ENCODE peak calls at places on chromosomes 6 and 20, in four cellular contexts. One of them, this sample, is unnamed.

GRCh38 chr6:2916354-2916925 is 13.3 kb upstream of the SERPINB9 start:
- DNase-seq in HCT116: no peak
- DNase-seq in HepG2: no peak
- DNase-seq in K562: no peak
- DNase-seq in this sample: no peak

GRCh38 chr6:73116330-73116729 is 109.0 kb downstream of the KHDC1L start:
- DNase-seq in K562: no peak
- DNase-seq in HCT116: no peak
- DNase-seq in HepG2: no peak
- DNase-seq in this sample: no peak

GRCh38 chr20:63115651-63116411 is 100.1 kb downstream of the YTHDF1 start:
- DNase-seq in HepG2: no peak
- DNase-seq in HCT116: no peak
- DNase-seq in K562: no peak
- DNase-seq in this sample: no peak

GRCh38 chr20:6501061-6501460 is 266.4 kb upstream of the BMP2 start:
- DNase-seq in HCT116: no peak
- DNase-seq in HepG2: peak; percentile 24
- DNase-seq in K562: no peak
- DNase-seq in this sample: no peak

GRCh38 chr6:128239898-128240509 is 280.4 kb downstream of the PTPRK start:
- DNase-seq in HepG2: no peak
- DNase-seq in HCT116: no peak
- DNase-seq in K562: no peak
- DNase-seq in this sample: no peak

GRCh38 chr6:16128759-16129622 is at the start of gene MYLIP:
- DNase-seq in K562: peak; percentile 100
- DNase-seq in HepG2: peak; percentile 93
- DNase-seq in HCT116: peak; percentile 81
- DNase-seq in this sample: no peak

GRCh38 chr6:105568121-105568520 is 165.2 kb upstream of the PREP start:
- DNase-seq in HepG2: no peak
- DNase-seq in HCT116: no peak
- DNase-seq in K562: no peak
- DNase-seq in this sample: no peak

GRCh38 chr20:23878787-23879186 is 761 bp downstream of the CST5 start:
- DNase-seq in K562: no peak
- DNase-seq in HCT116: no peak
- DNase-seq in HepG2: no peak
- DNase-seq in this sample: no peak

GRCh38 chr6:150267686-150268561 is 100.9 kb upstream of the IYD start:
- DNase-seq in HCT116: no peak
- DNase-seq in K562: peak; percentile 62
- DNase-seq in HepG2: no peak
- DNase-seq in this sample: no peak

GRCh38 chr6:168105813-168106660 is 27.0 kb upstream of the FRMD1 start:
- DNase-seq in K562: peak; percentile 31
- DNase-seq in HCT116: no peak
- DNase-seq in HepG2: no peak
- DNase-seq in this sample: no peak

GRCh38 chr6:10595731-10596664 is 74.8 kb downstream of the GCNT2 start:
- DNase-seq in HepG2: no peak
- DNase-seq in K562: no peak
- DNase-seq in HCT116: no peak
- DNase-seq in this sample: no peak

GRCh38 chr20:25058797-25059486 is 1.0 kb upstream of the ACSS1 start:
- DNase-seq in HCT116: no peak
- DNase-seq in K562: no peak
- DNase-seq in HepG2: peak; percentile 44
- DNase-seq in this sample: no peak

GRCh38 chr20:22559711-22560305 is 24.6 kb downstream of the FOXA2 start:
- DNase-seq in K562: no peak
- DNase-seq in HCT116: no peak
- DNase-seq in HepG2: no peak
- DNase-seq in this sample: no peak

DNA sequence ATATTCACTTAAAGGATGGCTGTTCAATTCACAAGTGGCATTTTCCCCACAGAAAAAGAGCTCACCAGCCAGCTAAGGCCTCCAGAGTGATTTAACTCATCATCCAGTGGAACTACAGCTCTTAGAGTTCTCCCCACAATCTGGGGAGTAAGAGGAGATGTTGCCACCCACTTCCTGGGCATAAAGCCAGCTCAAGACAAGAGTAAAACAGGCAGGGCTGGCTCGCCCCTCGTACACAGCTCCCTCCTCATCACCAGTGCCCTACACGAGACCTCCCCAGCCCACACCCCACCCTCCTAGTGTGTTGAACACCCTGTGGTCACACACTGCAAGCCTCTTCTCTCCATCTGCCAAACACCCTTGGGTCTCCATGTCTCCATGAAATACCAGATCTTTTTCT is 47.2 kb upstream of the IPCEF1 start:
- DNase-seq in HepG2: no peak
- DNase-seq in K562: no peak
- DNase-seq in HCT116: no peak
- DNase-seq in this sample: no peak
- TF ChIP-seq TCF7L2 in HepG2: no peak
- TF ChIP-seq TCF7L2 in K562: no peak
- TF ChIP-seq TCF7L2 in HCT116: no peak
- TF ChIP-seq TCF7L2 in this sample: no peak

GRCh38 chr6:135853227-135853626 is 1.7 kb downstream of the PDE7B start:
- DNase-seq in HCT116: no peak
- DNase-seq in HepG2: no peak
- DNase-seq in K562: no peak
- DNase-seq in this sample: no peak

GRCh38 chr6:135851442-135852271 is at the start of gene PDE7B:
- DNase-seq in HepG2: no peak
- DNase-seq in K562: no peak
- DNase-seq in HCT116: no peak
- DNase-seq in this sample: no peak

GRCh38 chr6:135854799-135855198 is 3.3 kb downstream of the PDE7B start:
- DNase-seq in HepG2: no peak
- DNase-seq in K562: no peak
- DNase-seq in HCT116: no peak
- DNase-seq in this sample: no peak

GRCh38 chr6:135852775-135853174 is 1.3 kb downstream of the PDE7B start:
- DNase-seq in HepG2: no peak
- DNase-seq in K562: no peak
- DNase-seq in HCT116: no peak
- DNase-seq in this sample: no peak

DNA sequence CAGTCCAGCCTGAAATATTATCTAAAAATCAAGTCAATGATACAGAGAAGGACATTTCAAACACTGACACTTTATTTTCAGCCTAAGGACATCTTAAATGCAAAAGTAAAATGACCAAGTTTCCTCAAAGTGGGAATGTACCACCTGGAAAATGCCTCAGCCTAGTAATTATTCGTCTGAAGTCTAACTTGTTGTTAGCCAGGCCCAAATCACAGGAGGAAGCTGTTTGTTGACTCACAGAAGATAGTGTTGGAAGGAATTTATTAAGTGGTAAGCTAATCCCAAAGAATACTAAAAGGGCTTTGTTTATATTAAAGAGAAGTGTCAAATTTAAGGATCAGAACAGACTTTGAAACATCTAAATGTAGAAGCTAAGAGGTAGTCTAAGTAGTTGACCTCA is 2.5 kb downstream of the PDE7B start:
- DNase-seq in HepG2: no peak
- DNase-seq in K562: no peak
- DNase-seq in HCT116: no peak
- DNase-seq in this sample: no peak
- H3K4me3 ChIP-seq in HepG2: no peak overlapping the region
- H3K4me3 ChIP-seq in K562: no peak overlapping the region
- H3K4me3 ChIP-seq in HCT116: no peak overlapping the region
- H3K4me3 ChIP-seq in this sample: no peak overlapping the region

GRCh38 chr20:3894796-3895195 is 5.6 kb downstream of the PANK2 start:
- DNase-seq in HCT116: no peak
- DNase-seq in K562: no peak
- DNase-seq in HepG2: no peak
- DNase-seq in this sample: no peak
- H3K4me1 ChIP-seq in HCT116: peaks cover 67% of the 10 kb centered on the region
- H3K4me1 ChIP-seq in K562: peaks cover 24% of the 10 kb centered on the region
- H3K4me1 ChIP-seq in HepG2: peaks cover 93% of the 10 kb centered on the region
- H3K4me1 ChIP-seq in this sample: peaks cover 56% of the 10 kb centered on the region

GRCh38 chr6:87251725-87252124 is 70.7 kb upstream of the SMIM8 start:
- DNase-seq in HCT116: no peak
- DNase-seq in HepG2: no peak
- DNase-seq in K562: no peak
- DNase-seq in this sample: no peak
- TF ChIP-seq TCF7L2 in HCT116: no peak
- TF ChIP-seq TCF7L2 in HepG2: no peak
- TF ChIP-seq TCF7L2 in K562: no peak
- TF ChIP-seq TCF7L2 in this sample: no peak

DNA sequence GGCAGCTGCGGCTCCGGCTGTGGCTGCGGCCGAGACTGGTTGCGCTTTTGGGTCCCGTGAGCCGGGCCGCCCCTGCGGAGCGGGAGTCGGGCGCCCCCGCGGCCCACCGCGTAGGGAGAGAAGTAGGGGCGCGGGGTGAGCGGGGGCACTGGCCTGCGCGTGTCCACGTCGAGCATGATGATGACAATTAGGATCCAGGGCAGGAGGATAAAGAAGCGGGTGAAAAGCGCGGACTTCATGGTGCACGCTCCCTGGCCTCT is 739 bp downstream of the B3GAT2 start:
- DNase-seq in K562: no peak
- DNase-seq in HepG2: no peak
- DNase-seq in HCT116: no peak
- DNase-seq in this sample: no peak
- H3K4me3 ChIP-seq in K562: no peak overlapping the region
- H3K4me3 ChIP-seq in HepG2: peak overlapping the region; percentile 41
- H3K4me3 ChIP-seq in HCT116: no peak overlapping the region
- H3K4me3 ChIP-seq in this sample: peak overlapping the region; percentile 53